ENCODE peak calls at places on chromosome 3, in nine cellular contexts. B is esophagus muscularis mucosa; S is bronchial epithelial cell; I is lower leg skin; R is OCI-LY7; N is mesothelial cell of epicardium; O is CD8-positive, alpha-beta T cell; A is AG09319; M is epithelial cell of esophagus. C is an unnamed sample.

GRCh38 chr3:66047321-66048050 is 8.8 kb upstream of the MAGI1 start:
- DNase-seq in B (no peak), S (no peak), I (no peak), R (no peak), N (no peak), O (no peak), A (no peak), M (no peak), C (no peak)

GRCh38 chr3:134650431-134651346 is at the start of gene KY:
- DNase-seq in B (peak; percentile 92), S (peak; percentile 22), I (peak; percentile 17), R (no peak), N (no peak), O (no peak), A (no peak), M (peak; percentile 50), C (peak; percentile 37)

GRCh38 chr3:94064243-94064642 is 1.4 kb downstream of the NSUN3 start:
- DNase-seq in B (no peak), S (no peak), I (no peak), R (peak; percentile 6), N (no peak), O (no peak), A (no peak), M (no peak), C (no peak)

GRCh38 chr3:156680243-156680930 is 6.0 kb downstream of the TIPARP start:
- DNase-seq in B (no peak), S (no peak), I (no peak), R (no peak), N (no peak), O (no peak), A (no peak), M (no peak), C (no peak)

GRCh38 chr3:30629736-30630135 is 23.3 kb downstream of the TGFBR2 start:
- DNase-seq in B (no peak), S (no peak), I (no peak), R (no peak), N (no peak), O (no peak), A (no peak), M (no peak), C (no peak)

GRCh38 chr3:13852638-13853009 is 27.2 kb downstream of the WNT7A start:
- DNase-seq in B (no peak), S (peak; percentile 80), I (no peak), R (no peak), N (no peak), O (no peak), A (no peak), M (peak; percentile 83), C (no peak)

GRCh38 chr3:29429055-29429454 is 148.2 kb downstream of the RBMS3 start:
- DNase-seq in B (no peak), S (no peak), I (no peak), R (no peak), N (no peak), O (no peak), A (no peak), M (no peak), C (no peak)

GRCh38 chr3:134357914-134358811 is 16.1 kb downstream of the AMOTL2 start:
- DNase-seq in B (no peak), S (peak; percentile 88), I (no peak), R (peak; percentile 19), N (no peak), O (no peak), A (peak; percentile 94), M (peak; percentile 87), C (no peak)

GRCh38 chr3:33426068-33426467 is 14.1 kb downstream of the UBP1 start:
- DNase-seq in B (no peak), S (no peak), I (no peak), R (no peak), N (no peak), O (no peak), A (no peak), M (no peak), C (no peak)

GRCh38 chr3:79364784-79365183 is 403.0 kb downstream of the ROBO1 start:
- DNase-seq in B (no peak), S (no peak), I (no peak), R (no peak), N (no peak), O (no peak), A (no peak), M (no peak), C (no peak)

GRCh38 chr3:136350557-136350956 is 100.4 kb downstream of the PCCB start:
- DNase-seq in B (no peak), S (peak; percentile 15), I (no peak), R (no peak), N (no peak), O (no peak), A (no peak), M (no peak), C (no peak)

GRCh38 chr3:72802001-72802400 is 46.2 kb downstream of the SHQ1 start:
- DNase-seq in B (no peak), S (no peak), I (no peak), R (no peak), N (no peak), O (no peak), A (no peak), M (no peak), C (no peak)

GRCh38 chr3:170869240-170869592 is 779 bp downstream of the RPL22L1 start:
- DNase-seq in B (no peak), S (peak; percentile 14), I (no peak), R (no peak), N (no peak), O (no peak), A (no peak), M (no peak), C (no peak)

GRCh38 chr3:177680442-177680821 is 483.1 kb upstream of the TBL1XR1 start:
- DNase-seq in B (no peak), S (peak; percentile 71), I (no peak), R (no peak), N (no peak), O (no peak), A (no peak), M (peak; percentile 56), C (no peak)

GRCh38 chr3:51686512-51687215 is 15.6 kb downstream of the TEX264 start:
- DNase-seq in B (peak; percentile 93), S (peak; percentile 52), I (peak; percentile 42), R (peak; percentile 72), N (no peak), O (peak; percentile 78), A (no peak), M (peak; percentile 63), C (no peak)

GRCh38 chr3:9404680-9405079 is 7.3 kb downstream of the SETD5 start:
- DNase-seq in B (no peak), S (no peak), I (no peak), R (no peak), N (no peak), O (no peak), A (no peak), M (peak; percentile 53), C (no peak)
- TF ChIP-seq CTCF in B (no peak), S (peak; percentile 36), I (no peak), R (peak; percentile 38), N (no peak), O (no peak), A (no peak), M (peak; percentile 44), C (peak; percentile 19)

GRCh38 chr3:10992017-10992945 is at the start of gene SLC6A1:
- DNase-seq in B (no peak), S (no peak), I (no peak), R (no peak), N (no peak), O (no peak), A (no peak), M (no peak), C (no peak)
- TF ChIP-seq CTCF in B (no peak), S (no peak), I (no peak), R (no peak), N (no peak), O (no peak), A (no peak), M (no peak), C (peak; percentile 24)

GRCh38 chr3:197260491-197261163 is 37.8 kb downstream of the DLG1 start:
- DNase-seq in B (no peak), S (no peak), I (no peak), R (no peak), N (no peak), O (no peak), A (no peak), M (no peak), C (no peak)

GRCh38 chr3:197261164-197261509 is 37.3 kb downstream of the DLG1 start:
- DNase-seq in B (no peak), S (no peak), I (no peak), R (no peak), N (no peak), O (no peak), A (no peak), M (no peak), C (no peak)

GRCh38 chr3:197258168-197258755 is 40.1 kb downstream of the DLG1 start:
- DNase-seq in B (no peak), S (peak; percentile 34), I (no peak), R (no peak), N (no peak), O (no peak), A (no peak), M (peak; percentile 33), C (no peak)

GRCh38 chr3:197257711-197258110 is 40.7 kb downstream of the DLG1 start:
- DNase-seq in B (no peak), S (no peak), I (no peak), R (no peak), N (no peak), O (no peak), A (no peak), M (no peak), C (no peak)

DNA sequence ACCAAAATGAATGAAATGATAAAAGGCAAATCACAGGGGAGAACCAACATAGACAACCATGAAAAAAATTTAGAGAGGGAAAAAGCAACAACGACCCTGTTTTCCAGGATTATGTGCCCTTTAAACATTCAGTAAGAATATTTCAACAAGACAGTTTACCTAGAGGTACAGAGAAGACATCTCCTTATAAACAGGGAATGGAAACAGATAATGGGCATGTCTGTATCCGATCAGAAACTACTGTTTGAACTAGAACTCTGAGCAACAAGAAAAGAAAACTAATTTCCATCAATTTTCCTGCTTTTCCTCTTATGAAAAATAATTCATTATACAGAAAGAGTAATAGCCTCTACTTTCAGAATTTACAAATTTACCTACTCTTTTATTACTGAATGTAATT is 39.3 kb downstream of the DLG1 start:
- DNase-seq in B (no peak), S (no peak), I (no peak), R (no peak), N (no peak), O (no peak), A (no peak), M (no peak), C (no peak)
- TF ChIP-seq CTCF in B (no peak), S (no peak), I (no peak), R (no peak), N (no peak), O (no peak), A (no peak), M (no peak), C (no peak)

GRCh38 chr3:182226995-182227394 is 515.3 kb downstream of the SOX2 start:
- DNase-seq in B (no peak), S (peak; percentile 31), I (no peak), R (peak; percentile 13), N (no peak), O (no peak), A (no peak), M (peak; percentile 48), C (no peak)
- TF ChIP-seq CTCF in B (no peak), S (peak; percentile 54), I (no peak), R (peak; percentile 41), N (no peak), O (no peak), A (no peak), M (peak; percentile 49), C (no peak)

C was measured in neural crest cell.